ENCODE peak calls at places on chromosome 9, in seven cellular contexts. Z is HepG2, J is HCT116, K is SK-N-SH, W is H1, Y is K562, O is GM12878. V is an unnamed sample.

GRCh38 chr9:68740561-68740960 is 35.5 kb downstream of the PIP5K1B start:
- DNase-seq in Z (peak; percentile 49), J (no peak), K (no peak), W (no peak), Y (no peak), O (no peak), V (no peak)

GRCh38 chr9:64773491-64773931 is 511.5 kb downstream of the FOXD4L5 start:
- DNase-seq in Z (no peak), J (no peak), K (peak; percentile 31), W (no peak), Y (no peak), O (no peak), V (no peak)

GRCh38 chr9:116020146-116020545 is 133.4 kb upstream of the PAPPA start:
- DNase-seq in Z (no peak), J (no peak), K (no peak), W (no peak), Y (no peak), O (no peak), V (no peak)

GRCh38 chr9:96022445-96023031 is 147.0 kb downstream of the ERCC6L2 start:
- DNase-seq in Z (no peak), J (no peak), K (peak; percentile 54), W (peak; percentile 31), Y (peak; percentile 80), O (no peak), V (no peak)

GRCh38 chr9:70229579-70229978 is 29.2 kb upstream of the SMC5 start:
- DNase-seq in Z (no peak), J (peak; percentile 18), K (no peak), W (no peak), Y (peak; percentile 11), O (no peak), V (peak; percentile 68)

GRCh38 chr9:682633-683508 is 158.6 kb upstream of the DMRT1 start:
- DNase-seq in Z (peak; percentile 99), J (no peak), K (no peak), W (no peak), Y (no peak), O (no peak), V (peak; percentile 43)

GRCh38 chr9:80797841-80798688 is 891.3 kb downstream of the TLE1 start:
- DNase-seq in Z (no peak), J (no peak), K (peak; percentile 63), W (no peak), Y (no peak), O (no peak), V (peak; percentile 63)

GRCh38 chr9:136751244-136751643 is 2.9 kb upstream of the LCN6 start:
- DNase-seq in Z (no peak), J (no peak), K (no peak), W (no peak), Y (no peak), O (no peak), V (no peak)

GRCh38 chr9:69546265-69546664 is 125.9 kb downstream of the APBA1 start:
- DNase-seq in Z (peak; percentile 21), J (peak; percentile 7), K (peak; percentile 53), W (no peak), Y (peak; percentile 1), O (no peak), V (peak; percentile 25)

GRCh38 chr9:128372188-128372641 is 1.0 kb downstream of the URM1 start:
- DNase-seq in Z (no peak), J (no peak), K (no peak), W (no peak), Y (no peak), O (no peak), V (no peak)

GRCh38 chr9:96655198-96655851 is at the start of gene PRXL2C:
- DNase-seq in Z (peak; percentile 29), J (no peak), K (peak; percentile 92), W (no peak), Y (peak; percentile 86), O (no peak), V (peak; percentile 52)

GRCh38 chr9:124886866-124887492 is 25.0 kb downstream of the ARPC5L start:
- DNase-seq in Z (no peak), J (no peak), K (no peak), W (no peak), Y (no peak), O (no peak), V (no peak)

GRCh38 chr9:24698864-24699518 is 153.3 kb upstream of the IZUMO3 start:
- DNase-seq in Z (no peak), J (no peak), K (no peak), W (no peak), Y (no peak), O (no peak), V (no peak)
- TF ChIP-seq RAD21 in Z (no peak), J (no peak), K (no peak), W (peak; percentile 11), Y (no peak), O (no peak), V (no peak)

DNA sequence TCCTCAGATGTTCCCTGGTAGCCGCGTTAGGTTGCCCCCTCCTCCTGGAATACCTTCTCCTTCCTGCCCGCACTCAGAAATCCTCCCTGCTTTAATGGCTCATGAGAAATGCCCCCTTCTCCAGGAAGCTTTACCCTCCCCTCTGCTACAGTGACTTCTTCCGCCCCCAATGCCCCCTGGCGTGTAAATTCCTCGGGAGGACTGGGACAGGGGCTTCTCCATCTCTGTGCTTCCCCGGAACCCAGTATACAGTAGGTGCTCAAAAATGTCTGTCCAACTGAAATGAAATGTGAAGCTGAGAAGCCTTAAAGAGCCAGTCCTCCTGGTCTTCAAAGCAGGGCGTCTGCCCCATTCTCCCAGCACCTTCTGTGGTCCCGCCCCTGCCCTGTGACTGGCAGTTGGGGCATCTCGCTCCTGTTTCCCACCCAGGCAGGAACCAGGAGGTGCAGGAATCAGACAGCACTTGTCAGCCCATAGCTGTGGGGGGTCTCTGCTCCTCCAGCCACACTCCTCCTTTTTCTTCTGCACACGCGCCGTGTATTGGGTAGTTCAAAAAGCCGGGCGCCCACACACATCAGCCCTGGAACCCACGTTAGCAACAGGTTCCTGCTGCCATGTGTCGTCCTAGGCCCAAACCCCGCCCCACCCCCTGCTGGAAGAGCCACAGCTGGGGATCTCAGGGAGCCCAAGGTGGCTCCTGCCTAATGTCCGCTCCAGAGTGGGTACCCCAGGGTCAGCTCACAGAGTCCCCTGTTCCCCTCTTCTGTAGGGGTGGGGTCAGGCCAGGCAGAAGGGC is 16.0 kb downstream of the FIBCD1 start:
- DNase-seq in Z (no peak), J (no peak), K (no peak), W (no peak), Y (no peak), O (no peak), V (no peak)
- H3K27me3 ChIP-seq in Z (peaks cover 98% of the 10 kb centered on the region), J (no peaks in the 10 kb centered on the region), K (no peaks in the 10 kb centered on the region), W (no peaks in the 10 kb centered on the region), Y (peaks cover 100% of the 10 kb centered on the region), O (no peaks in the 10 kb centered on the region), V (no peaks in the 10 kb centered on the region)

GRCh38 chr9:87601595-87601994 is 103.9 kb downstream of the DAPK1 start:
- DNase-seq in Z (no peak), J (no peak), K (no peak), W (no peak), Y (no peak), O (no peak), V (no peak)

GRCh38 chr9:87597710-87598200 is 100.1 kb downstream of the DAPK1 start:
- DNase-seq in Z (no peak), J (no peak), K (no peak), W (no peak), Y (no peak), O (no peak), V (no peak)

GRCh38 chr9:87602933-87603643 is 105.4 kb downstream of the DAPK1 start:
- DNase-seq in Z (no peak), J (no peak), K (no peak), W (no peak), Y (no peak), O (no peak), V (no peak)

GRCh38 chr9:87601175-87601574 is 103.5 kb downstream of the DAPK1 start:
- DNase-seq in Z (peak; percentile 14), J (no peak), K (no peak), W (peak; percentile 5), Y (no peak), O (no peak), V (no peak)

DNA sequence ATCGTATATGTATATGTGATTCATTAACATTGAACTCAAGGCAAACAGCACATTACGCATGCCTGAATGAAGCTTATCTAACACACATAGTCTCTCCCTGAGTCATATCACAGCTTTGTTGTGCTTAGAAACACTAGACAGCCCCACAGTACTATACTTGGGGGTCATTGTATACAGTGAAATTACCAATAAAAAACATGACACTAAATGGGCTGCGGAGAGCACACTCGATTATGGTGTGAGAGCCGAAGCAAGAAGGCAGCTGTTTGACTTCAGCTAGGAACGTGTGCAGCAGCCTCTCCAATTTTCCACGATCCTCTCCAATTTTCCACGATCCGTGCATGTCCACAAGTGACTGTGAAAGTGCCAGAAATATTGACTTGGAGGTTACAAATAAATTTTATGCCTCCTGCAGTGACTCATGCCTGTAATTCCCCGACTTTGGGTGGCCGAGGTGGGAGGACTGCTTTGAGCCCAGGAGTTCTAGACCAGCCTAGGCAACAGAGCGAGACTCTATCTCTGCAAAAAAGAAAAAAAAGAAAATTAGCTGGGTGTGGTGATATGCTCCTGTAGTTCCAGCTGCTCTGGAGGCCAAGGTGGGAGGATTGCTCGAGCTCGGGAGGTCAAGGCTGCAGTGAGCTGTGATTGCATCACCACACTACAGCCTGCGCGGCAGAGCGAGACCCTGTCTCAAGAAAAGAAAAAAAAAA is 102.4 kb downstream of the DAPK1 start:
- DNase-seq in Z (peak; percentile 73), J (no peak), K (no peak), W (no peak), Y (peak; percentile 23), O (no peak), V (peak; percentile 94)
- TF ChIP-seq RAD21 in Z (no peak), J (no peak), K (no peak), W (no peak), Y (no peak), O (no peak), V (no peak)

GRCh38 chr9:17843236-17843635 is 264.4 kb downstream of the SH3GL2 start:
- DNase-seq in Z (no peak), J (no peak), K (no peak), W (no peak), Y (no peak), O (no peak), V (no peak)
- H3K27me3 ChIP-seq in Z (no peaks in the 10 kb centered on the region), J (no peaks in the 10 kb centered on the region), K (no peaks in the 10 kb centered on the region), W (no peaks in the 10 kb centered on the region), Y (no peaks in the 10 kb centered on the region), O (no peaks in the 10 kb centered on the region), V (no peaks in the 10 kb centered on the region)

GRCh38 chr9:105232207-105232606 is 12.2 kb upstream of the SLC44A1 start:
- DNase-seq in Z (no peak), J (no peak), K (no peak), W (no peak), Y (no peak), O (no peak), V (no peak)
- TF ChIP-seq RAD21 in Z (no peak), J (no peak), K (no peak), W (no peak), Y (no peak), O (no peak), V (no peak)

DNA sequence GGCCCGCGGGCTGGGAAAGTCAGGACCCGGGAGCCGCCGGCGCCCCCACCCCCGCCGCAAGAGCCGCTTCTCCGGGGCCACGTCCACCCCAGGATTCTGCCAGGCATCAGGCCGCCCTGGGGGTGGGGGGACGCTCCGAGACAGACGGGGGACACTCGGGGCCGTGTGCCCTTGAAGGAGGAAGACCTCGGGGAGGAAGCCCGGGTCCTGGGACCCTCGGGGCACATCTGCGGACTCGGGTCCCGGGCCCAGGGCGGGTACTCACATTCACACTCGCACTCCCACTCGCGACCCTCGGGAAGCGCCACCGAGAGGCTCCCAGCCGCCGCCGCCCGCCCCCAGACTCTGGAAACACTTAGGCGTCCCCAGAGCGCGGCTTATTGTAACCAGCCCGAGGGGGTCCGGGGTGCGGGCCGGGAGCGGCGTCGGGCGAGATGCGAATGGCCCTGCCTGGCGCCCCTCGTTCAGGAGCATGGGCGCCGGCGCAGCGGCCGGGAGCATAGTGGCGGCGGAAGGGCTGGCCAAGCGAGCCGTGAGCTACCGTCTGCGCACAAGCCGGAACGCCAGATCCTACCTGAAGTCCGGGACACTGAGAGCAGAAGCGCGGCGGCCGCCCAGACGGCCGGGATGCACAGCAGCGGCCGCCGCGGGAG is 609 bp downstream of the ROR2 start:
- DNase-seq in Z (no peak), J (no peak), K (peak; percentile 74), W (no peak), Y (no peak), O (no peak), V (no peak)
- H3K27me3 ChIP-seq in Z (peaks cover 55% of the 10 kb centered on the region), J (no peaks in the 10 kb centered on the region), K (peaks cover 33% of the 10 kb centered on the region), W (peaks cover 43% of the 10 kb centered on the region), Y (no peaks in the 10 kb centered on the region), O (peaks cover 10% of the 10 kb centered on the region), V (no peaks in the 10 kb centered on the region)